ENCODE peak calls at places on chromosomes 11 and 22, in nine cellular contexts. One of them, this sample, is unnamed.

GRCh38 chr11:96390403-96390830 is 604 bp downstream of the JRKL start:
- DNase-seq in Panc1: peak
- DNase-seq in BJ: no peak
- DNase-seq in sigmoid colon: no peak
- DNase-seq in brain microvascular endothelial cell: peak
- DNase-seq in lung: no peak
- DNase-seq in body of pancreas: no peak
- DNase-seq in IMR-90: peak
- DNase-seq in lower leg skin: no peak
- DNase-seq in this sample: no peak

GRCh38 chr11:14414470-14415461 is 55.8 kb upstream of the RRAS2 start:
- DNase-seq in brain microvascular endothelial cell: no peak
- DNase-seq in body of pancreas: no peak
- DNase-seq in BJ: no peak
- DNase-seq in lower leg skin: no peak
- DNase-seq in Panc1: no peak
- DNase-seq in sigmoid colon: no peak
- DNase-seq in lung: no peak
- DNase-seq in IMR-90: peak
- DNase-seq in this sample: no peak

GRCh38 chr22:39674536-39674935 is 104.0 kb downstream of the CACNA1I start:
- DNase-seq in IMR-90: peak
- DNase-seq in brain microvascular endothelial cell: no peak
- DNase-seq in sigmoid colon: no peak
- DNase-seq in body of pancreas: no peak
- DNase-seq in Panc1: no peak
- DNase-seq in BJ: no peak
- DNase-seq in lung: no peak
- DNase-seq in lower leg skin: no peak
- DNase-seq in this sample: no peak

GRCh38 chr11:112797653-112798293 is 163.4 kb upstream of the NCAM1 start:
- DNase-seq in BJ: no peak
- DNase-seq in brain microvascular endothelial cell: peak
- DNase-seq in Panc1: peak
- DNase-seq in IMR-90: no peak
- DNase-seq in lung: no peak
- DNase-seq in body of pancreas: no peak
- DNase-seq in lower leg skin: no peak
- DNase-seq in sigmoid colon: no peak
- DNase-seq in this sample: no peak

GRCh38 chr22:19430890-19431541 is 517 bp downstream of the HIRA start:
- DNase-seq in Panc1: no peak
- DNase-seq in body of pancreas: peak
- DNase-seq in sigmoid colon: no peak
- DNase-seq in IMR-90: peak
- DNase-seq in BJ: no peak
- DNase-seq in brain microvascular endothelial cell: no peak
- DNase-seq in lung: peak
- DNase-seq in lower leg skin: peak
- DNase-seq in this sample: no peak

GRCh38 chr11:77172666-77172982 is 44.6 kb downstream of the MYO7A start:
- DNase-seq in IMR-90: peak
- DNase-seq in body of pancreas: no peak
- DNase-seq in brain microvascular endothelial cell: peak
- DNase-seq in lower leg skin: no peak
- DNase-seq in Panc1: no peak
- DNase-seq in BJ: no peak
- DNase-seq in lung: no peak
- DNase-seq in sigmoid colon: no peak
- DNase-seq in this sample: no peak

GRCh38 chr11:120547871-120548681 is 36.5 kb downstream of the GRIK4 start:
- DNase-seq in lung: peak
- DNase-seq in lower leg skin: peak
- DNase-seq in Panc1: no peak
- DNase-seq in IMR-90: peak
- DNase-seq in sigmoid colon: peak
- DNase-seq in BJ: peak
- DNase-seq in body of pancreas: peak
- DNase-seq in brain microvascular endothelial cell: peak
- DNase-seq in this sample: peak

GRCh38 chr22:23673826-23674690 is 16.8 kb upstream of the RGL4 start:
- DNase-seq in sigmoid colon: peak
- DNase-seq in brain microvascular endothelial cell: no peak
- DNase-seq in body of pancreas: no peak
- DNase-seq in lung: no peak
- DNase-seq in BJ: no peak
- DNase-seq in lower leg skin: no peak
- DNase-seq in IMR-90: no peak
- DNase-seq in Panc1: no peak
- DNase-seq in this sample: no peak

GRCh38 chr11:31874631-31875191 is 63.6 kb upstream of the PAX6 start:
- DNase-seq in lower leg skin: no peak
- DNase-seq in BJ: no peak
- DNase-seq in sigmoid colon: no peak
- DNase-seq in brain microvascular endothelial cell: no peak
- DNase-seq in Panc1: no peak
- DNase-seq in IMR-90: no peak
- DNase-seq in body of pancreas: no peak
- DNase-seq in lung: no peak
- DNase-seq in this sample: no peak

GRCh38 chr11:31872074-31872440 is 60.9 kb upstream of the PAX6 start:
- DNase-seq in sigmoid colon: no peak
- DNase-seq in Panc1: no peak
- DNase-seq in lung: no peak
- DNase-seq in lower leg skin: no peak
- DNase-seq in body of pancreas: no peak
- DNase-seq in IMR-90: peak
- DNase-seq in brain microvascular endothelial cell: no peak
- DNase-seq in BJ: no peak
- DNase-seq in this sample: no peak

GRCh38 chr11:31870609-31871309 is 59.6 kb upstream of the PAX6 start:
- DNase-seq in BJ: no peak
- DNase-seq in IMR-90: peak
- DNase-seq in brain microvascular endothelial cell: peak
- DNase-seq in lower leg skin: peak
- DNase-seq in body of pancreas: peak
- DNase-seq in lung: peak
- DNase-seq in sigmoid colon: no peak
- DNase-seq in Panc1: peak
- DNase-seq in this sample: no peak

GRCh38 chr11:31873115-31873514 is 62.0 kb upstream of the PAX6 start:
- DNase-seq in Panc1: no peak
- DNase-seq in lung: no peak
- DNase-seq in brain microvascular endothelial cell: no peak
- DNase-seq in IMR-90: no peak
- DNase-seq in lower leg skin: no peak
- DNase-seq in body of pancreas: no peak
- DNase-seq in BJ: no peak
- DNase-seq in sigmoid colon: no peak
- DNase-seq in this sample: no peak

DNA sequence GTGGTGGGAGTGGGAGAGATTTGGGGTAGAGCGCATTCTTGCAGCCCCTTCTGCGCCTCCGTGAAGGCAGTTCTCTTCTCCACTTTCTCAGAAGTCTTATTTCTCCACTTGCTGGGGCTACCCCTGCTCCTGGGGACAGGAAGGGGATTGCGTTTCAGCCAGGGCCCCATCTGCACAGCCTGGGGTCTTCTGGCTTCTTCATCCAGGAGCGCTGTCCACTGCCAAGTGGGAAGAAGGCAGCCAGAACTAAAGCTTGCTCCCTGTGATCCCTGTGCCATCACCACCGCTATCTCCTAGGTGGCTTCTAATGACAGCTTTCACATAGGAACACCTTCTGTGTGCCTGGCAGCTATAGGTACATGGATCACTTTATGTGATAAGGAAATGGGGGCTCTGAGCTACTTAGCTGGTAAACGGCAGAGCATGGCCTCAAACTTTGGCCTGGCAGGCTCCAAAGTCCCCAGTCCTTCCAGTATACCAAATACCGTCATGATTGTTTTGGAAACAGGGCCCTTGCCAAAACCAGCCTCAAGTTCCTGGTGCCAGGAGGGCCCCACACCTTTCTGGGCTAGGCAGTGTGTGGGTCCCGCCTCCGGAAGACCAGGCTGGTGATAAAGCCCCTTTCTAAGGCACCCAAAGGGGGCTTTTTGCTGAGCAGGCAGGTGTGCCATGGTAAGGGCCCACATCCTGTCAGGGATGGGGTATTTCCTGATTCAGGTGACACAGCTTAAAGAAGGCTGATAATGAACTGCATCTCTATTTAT is 60.4 kb upstream of the PAX6 start:
- DNase-seq in lung: no peak
- DNase-seq in BJ: no peak
- DNase-seq in Panc1: no peak
- DNase-seq in body of pancreas: no peak
- DNase-seq in sigmoid colon: no peak
- DNase-seq in lower leg skin: no peak
- DNase-seq in brain microvascular endothelial cell: no peak
- DNase-seq in IMR-90: no peak
- DNase-seq in this sample: no peak
- TF ChIP-seq CTCF in lung: no peak
- TF ChIP-seq CTCF in BJ: no peak
- TF ChIP-seq CTCF in Panc1: peak
- TF ChIP-seq CTCF in body of pancreas: no peak
- TF ChIP-seq CTCF in sigmoid colon: no peak
- TF ChIP-seq CTCF in lower leg skin: no peak
- TF ChIP-seq CTCF in brain microvascular endothelial cell: no peak
- TF ChIP-seq CTCF in IMR-90: no peak
- TF ChIP-seq CTCF in this sample: peak

GRCh38 chr22:41914611-41915034 is 251 bp downstream of the SHISA8 start:
- DNase-seq in brain microvascular endothelial cell: no peak
- DNase-seq in lower leg skin: no peak
- DNase-seq in IMR-90: no peak
- DNase-seq in body of pancreas: no peak
- DNase-seq in lung: no peak
- DNase-seq in BJ: no peak
- DNase-seq in Panc1: no peak
- DNase-seq in sigmoid colon: no peak
- DNase-seq in this sample: no peak
- TF ChIP-seq CTCF in brain microvascular endothelial cell: no peak
- TF ChIP-seq CTCF in lower leg skin: no peak
- TF ChIP-seq CTCF in IMR-90: no peak
- TF ChIP-seq CTCF in body of pancreas: no peak
- TF ChIP-seq CTCF in lung: no peak
- TF ChIP-seq CTCF in BJ: no peak
- TF ChIP-seq CTCF in Panc1: no peak
- TF ChIP-seq CTCF in sigmoid colon: no peak
- TF ChIP-seq CTCF in this sample: no peak

GRCh38 chr22:42522546-42522945 is 3.0 kb upstream of the RRP7A start:
- DNase-seq in BJ: no peak
- DNase-seq in lower leg skin: no peak
- DNase-seq in body of pancreas: no peak
- DNase-seq in sigmoid colon: no peak
- DNase-seq in IMR-90: no peak
- DNase-seq in brain microvascular endothelial cell: no peak
- DNase-seq in lung: no peak
- DNase-seq in Panc1: no peak
- DNase-seq in this sample: no peak

GRCh38 chr22:42515896-42516295 is 3.7 kb downstream of the RRP7A start:
- DNase-seq in lung: no peak
- DNase-seq in BJ: no peak
- DNase-seq in Panc1: no peak
- DNase-seq in brain microvascular endothelial cell: no peak
- DNase-seq in body of pancreas: peak
- DNase-seq in sigmoid colon: no peak
- DNase-seq in lower leg skin: no peak
- DNase-seq in IMR-90: no peak
- DNase-seq in this sample: no peak

GRCh38 chr22:42520663-42521546 is 1.3 kb upstream of the RRP7A start:
- DNase-seq in Panc1: no peak
- DNase-seq in lung: no peak
- DNase-seq in BJ: no peak
- DNase-seq in lower leg skin: no peak
- DNase-seq in brain microvascular endothelial cell: no peak
- DNase-seq in body of pancreas: no peak
- DNase-seq in IMR-90: no peak
- DNase-seq in sigmoid colon: no peak
- DNase-seq in this sample: no peak

GRCh38 chr22:42519544-42520237 is at the start of gene RRP7A:
- DNase-seq in BJ: no peak
- DNase-seq in lower leg skin: peak
- DNase-seq in lung: peak
- DNase-seq in sigmoid colon: peak
- DNase-seq in brain microvascular endothelial cell: peak
- DNase-seq in IMR-90: peak
- DNase-seq in body of pancreas: peak
- DNase-seq in Panc1: no peak
- DNase-seq in this sample: peak
- TF ChIP-seq CTCF in BJ: no peak
- TF ChIP-seq CTCF in lower leg skin: no peak
- TF ChIP-seq CTCF in lung: no peak
- TF ChIP-seq CTCF in sigmoid colon: no peak
- TF ChIP-seq CTCF in brain microvascular endothelial cell: no peak
- TF ChIP-seq CTCF in IMR-90: no peak
- TF ChIP-seq CTCF in body of pancreas: no peak
- TF ChIP-seq CTCF in Panc1: no peak
- TF ChIP-seq CTCF in this sample: no peak

DNA sequence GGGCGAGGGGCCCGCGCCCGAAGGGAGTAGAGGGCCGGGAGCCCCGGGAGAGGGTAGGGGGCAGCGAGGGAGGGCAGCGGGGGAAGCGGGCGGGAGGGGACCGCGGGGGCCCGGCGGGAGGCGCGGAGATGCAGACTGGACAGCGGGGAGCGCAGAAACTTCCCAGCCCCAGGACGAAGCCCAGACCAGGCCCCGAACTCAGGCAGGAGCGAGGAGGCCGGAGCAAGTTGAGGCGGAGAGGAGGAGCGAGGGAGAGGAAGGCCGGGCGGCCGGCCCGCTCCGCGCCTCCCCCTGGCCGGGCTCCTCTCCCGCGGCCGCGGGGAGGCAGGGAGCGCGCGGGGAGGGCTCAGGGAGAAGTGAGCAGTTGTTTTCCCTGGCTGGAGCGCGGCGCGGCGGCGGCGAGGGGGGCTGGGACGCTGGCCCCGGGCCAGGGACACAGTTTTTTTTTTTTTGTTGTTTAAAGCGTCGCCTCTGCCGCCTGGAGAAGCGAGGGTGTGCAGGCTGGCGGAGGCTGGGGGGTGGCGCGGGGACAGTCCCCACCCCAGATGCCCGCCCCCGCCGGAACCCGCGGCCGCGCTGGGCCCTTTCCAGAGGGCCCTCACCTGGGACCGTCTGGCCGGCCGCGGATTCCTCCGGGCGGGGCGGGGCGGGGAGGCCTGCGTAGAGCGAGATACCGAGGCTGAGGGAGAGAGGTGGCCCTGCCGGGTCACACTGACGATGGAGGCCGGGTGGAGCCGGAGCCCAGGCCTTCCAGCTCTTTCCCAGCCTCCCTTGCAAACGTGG is at the start of gene LTBP3:
- DNase-seq in brain microvascular endothelial cell: peak
- DNase-seq in IMR-90: peak
- DNase-seq in lower leg skin: peak
- DNase-seq in lung: peak
- DNase-seq in Panc1: no peak
- DNase-seq in sigmoid colon: peak
- DNase-seq in body of pancreas: peak
- DNase-seq in BJ: no peak
- DNase-seq in this sample: peak
- TF ChIP-seq CTCF in brain microvascular endothelial cell: no peak
- TF ChIP-seq CTCF in IMR-90: peak
- TF ChIP-seq CTCF in lower leg skin: no peak
- TF ChIP-seq CTCF in lung: no peak
- TF ChIP-seq CTCF in Panc1: no peak
- TF ChIP-seq CTCF in sigmoid colon: no peak
- TF ChIP-seq CTCF in body of pancreas: no peak
- TF ChIP-seq CTCF in BJ: peak
- TF ChIP-seq CTCF in this sample: no peak

This sample was measured in mesothelial cell of epicardium.